ENCODE peak calls at places on chromosomes 4 and X, in ten cellular contexts. R, H, K, Y, F, A, O, V, P and M are unnamed samples.

GRCh38 chrX:10047631-10048030 is 80.5 kb downstream of the CLDN34 start:
- DNase-seq in O (no peak), Y (no peak), A (no peak), P (no peak), H (no peak), V (peak; percentile 26), F (no peak), R (no peak), K (no peak), M (no peak)

GRCh38 chr4:150242820-150243458 is 164.7 kb downstream of the DCLK2 start:
- DNase-seq in O (no peak), Y (peak; percentile 58), R (no peak), A (no peak), F (peak; percentile 58), K (no peak), V (peak; percentile 37), H (peak; percentile 36), P (peak; percentile 37), M (no peak)

GRCh38 chr4:41241919-41242318 is 14.8 kb upstream of the UCHL1 start:
- DNase-seq in Y (no peak), O (no peak), H (no peak), K (no peak), A (no peak), V (no peak), R (no peak), P (no peak), F (no peak), M (no peak)

GRCh38 chr4:8344387-8344786 is 74.8 kb downstream of the HTRA3 start:
- DNase-seq in H (no peak), K (no peak), R (no peak), P (no peak), A (no peak), Y (no peak), V (no peak), O (no peak), F (no peak), M (no peak)

GRCh38 chrX:6227445-6227820 is 1.2 kb downstream of the NLGN4X start:
- DNase-seq in A (no peak), P (no peak), R (no peak), O (no peak), H (no peak), V (no peak), F (no peak), K (no peak), Y (no peak), M (no peak)

GRCh38 chr4:106095408-106095807 is 200.1 kb downstream of the NPNT start:
- DNase-seq in R (no peak), H (peak; percentile 23), P (no peak), Y (no peak), F (no peak), A (no peak), V (no peak), K (no peak), O (no peak), M (no peak)

GRCh38 chr4:30828290-30828926 is 108.2 kb downstream of the PCDH7 start:
- DNase-seq in R (no peak), P (no peak), O (no peak), Y (no peak), K (no peak), V (no peak), F (no peak), H (peak; percentile 21), A (no peak), M (no peak)

GRCh38 chrX:54808109-54808604 is 612 bp downstream of the MAGED2 start:
- DNase-seq in F (peak; percentile 76), O (peak; percentile 47), A (no peak), K (peak; percentile 5), Y (peak; percentile 69), V (peak; percentile 57), P (peak; percentile 90), H (no peak), R (peak; percentile 67), M (peak; percentile 55)

GRCh38 chr4:74097631-74098550 is 1.1 kb downstream of the CXCL2 start:
- DNase-seq in A (no peak), O (no peak), R (no peak), Y (peak; percentile 35), H (no peak), P (no peak), F (no peak), V (no peak), K (no peak), M (no peak)

GRCh38 chr4:137156054-137156453 is 376.2 kb downstream of the PCDH18 start:
- DNase-seq in H (peak; percentile 77), P (no peak), V (no peak), Y (no peak), A (no peak), O (no peak), K (peak; percentile 50), F (no peak), R (no peak), M (no peak)